ENCODE peak calls at places on chromosomes 7 and 10, in five cellular contexts. R is activated CD4-positive, CD25-positive, alpha-beta regulatory T cell; F is H9; J is DMS53; U is ELR. B is an unnamed sample.

GRCh38 chr7:28102778-28103177 is 77.8 kb downstream of the JAZF1 start:
- DNase-seq in R (no peak), F (no peak), J (peak; percentile 74), U (peak; percentile 84), B (no peak)

GRCh38 chr7:143416565-143417149 is 8.0 kb upstream of the EPHA1 start:
- DNase-seq in R (no peak), F (no peak), J (peak; percentile 79), U (peak; percentile 69), B (peak; percentile 62)

GRCh38 chr10:97376413-97376812 is 24.7 kb downstream of the RRP12 start:
- DNase-seq in R (no peak), F (no peak), J (no peak), U (no peak), B (no peak)

GRCh38 chr7:77696643-77697534 is 630 bp downstream of the RSBN1L start:
- DNase-seq in R (peak; percentile 26), F (peak; percentile 53), J (peak; percentile 86), U (peak; percentile 75), B (peak; percentile 71)

GRCh38 chr7:102094311-102094710 is 192.4 kb upstream of the SH2B2 start:
- DNase-seq in R (no peak), F (no peak), J (no peak), U (no peak), B (no peak)

GRCh38 chr7:94239661-94240234 is 154.9 kb upstream of the COL1A2 start:
- DNase-seq in R (no peak), F (no peak), J (no peak), U (no peak), B (no peak)

GRCh38 chr7:66189695-66190503 is 15.2 kb upstream of the TPST1 start:
- DNase-seq in R (no peak), F (no peak), J (no peak), U (no peak), B (no peak)

GRCh38 chr7:151736403-151736909 is 140.5 kb downstream of the PRKAG2 start:
- DNase-seq in R (no peak), F (no peak), J (peak; percentile 96), U (peak; percentile 93), B (no peak)

GRCh38 chr7:141975806-141976523 is 2.4 kb upstream of the TAS2R38 start:
- DNase-seq in R (peak; percentile 19), F (peak; percentile 90), J (peak; percentile 88), U (peak; percentile 61), B (peak; percentile 47)

GRCh38 chr10:77504870-77505257 is 132.7 kb downstream of the KCNMA1 start:
- DNase-seq in R (no peak), F (no peak), J (peak; percentile 84), U (peak; percentile 85), B (no peak)

GRCh38 chr7:68121056-68121455 is 1124.4 kb downstream of the TYW1 start:
- DNase-seq in R (no peak), F (no peak), J (no peak), U (no peak), B (no peak)

GRCh38 chr7:100102950-100103840 is 1.8 kb downstream of the AP4M1 start:
- DNase-seq in R (no peak), F (no peak), J (no peak), U (peak; percentile 99), B (no peak)

GRCh38 chr7:94380264-94380663 is 14.4 kb upstream of the COL1A2 start:
- DNase-seq in R (no peak), F (no peak), J (no peak), U (no peak), B (no peak)

GRCh38 chr10:121261665-121262064 is 336.6 kb downstream of the FGFR2 start:
- DNase-seq in R (no peak), F (no peak), J (no peak), U (no peak), B (no peak)

GRCh38 chr10:68560201-68560915 is at the start of gene TET1:
- DNase-seq in R (no peak), F (peak; percentile 87), J (peak; percentile 73), U (peak; percentile 65), B (no peak)

GRCh38 chr10:122643931-122644534 is 55.6 kb downstream of the C10orf120 start:
- DNase-seq in R (no peak), F (no peak), J (no peak), U (no peak), B (no peak)

GRCh38 chr7:75531359-75531821 is 39.3 kb downstream of the SPDYE5 start:
- DNase-seq in R (no peak), F (peak; percentile 71), J (peak; percentile 77), U (peak; percentile 19), B (no peak)

GRCh38 chr10:60662917-60663614 is 115.2 kb upstream of the CDK1 start:
- DNase-seq in R (no peak), F (no peak), J (peak; percentile 64), U (peak; percentile 49), B (no peak)

GRCh38 chr10:116184448-116184794 is 88.6 kb downstream of the GFRA1 start:
- DNase-seq in R (no peak), F (no peak), J (no peak), U (no peak), B (no peak)

GRCh38 chr7:32218741-32219283 is 148.6 kb upstream of the PDE1C start:
- DNase-seq in R (no peak), F (no peak), J (no peak), U (no peak), B (no peak)

GRCh38 chr10:69327463-69328345 is 49.4 kb downstream of the HK1 start:
- DNase-seq in R (no peak), F (no peak), J (peak; percentile 85), U (no peak), B (peak; percentile 27)

GRCh38 chr7:1768835-1769234 is 98.8 kb downstream of the ELFN1 start:
- DNase-seq in R (no peak), F (no peak), J (no peak), U (peak; percentile 24), B (no peak)

GRCh38 chr10:118701529-118702323 is 53.0 kb downstream of the CACUL1 start:
- DNase-seq in R (no peak), F (peak; percentile 29), J (no peak), U (no peak), B (no peak)

GRCh38 chr10:31615129-31615528 is 296.1 kb downstream of the ZEB1 start:
- DNase-seq in R (no peak), F (no peak), J (no peak), U (no peak), B (no peak)

GRCh38 chr10:125209591-125210373 is 49.4 kb upstream of the CTBP2 start:
- DNase-seq in R (no peak), F (no peak), J (no peak), U (no peak), B (no peak)

GRCh38 chr10:67306588-67307205 is 380.9 kb downstream of the LRRTM3 start:
- DNase-seq in R (no peak), F (no peak), J (peak; percentile 76), U (peak; percentile 24), B (no peak)

GRCh38 chr10:3407208-3407607 is 234.6 kb upstream of the PITRM1 start:
- DNase-seq in R (no peak), F (no peak), J (peak; percentile 95), U (peak; percentile 50), B (no peak)

GRCh38 chr10:102919237-102919959 is 1.3 kb downstream of the CNNM2 start:
- DNase-seq in R (no peak), F (peak; percentile 41), J (peak; percentile 74), U (peak; percentile 8), B (no peak)

GRCh38 chr10:12769326-12770044 is 232.0 kb downstream of the CCDC3 start:
- DNase-seq in R (no peak), F (no peak), J (no peak), U (no peak), B (no peak)

GRCh38 chr7:124723012-124723411 is 42.6 kb downstream of the GPR37 start:
- DNase-seq in R (no peak), F (no peak), J (peak; percentile 65), U (peak; percentile 76), B (no peak)

GRCh38 chr7:15225981-15226380 is 323.4 kb upstream of the DGKB start:
- DNase-seq in R (no peak), F (no peak), J (no peak), U (no peak), B (no peak)